ENCODE peak calls at places on chromosomes 7 and 10, in nine cellular contexts. X, L, Q, G, F, S, C, E and N are unnamed samples.

GRCh38 chr7:108650487-108650886 is 80.8 kb downstream of the DNAJB9 start:
- DNase-seq in L (no peak), Q (no peak), E (no peak), G (no peak), F (no peak), X (peak; percentile 40), S (peak; percentile 29), C (no peak), N (no peak)

GRCh38 chr10:46250481-46250880 is 36.3 kb upstream of the ANTXRL start:
- DNase-seq in L (no peak), S (no peak), G (peak; percentile 36), Q (no peak), C (no peak), X (no peak), E (no peak), F (no peak), N (no peak)

GRCh38 chr10:80356563-80356999 is at the start of the genes DYDC1 and DYDC2:
- DNase-seq in Q (peak; percentile 35), G (peak; percentile 66), L (peak; percentile 57), E (no peak), S (no peak), X (no peak), F (peak; percentile 24), C (peak; percentile 25), N (no peak)

GRCh38 chr10:4260483-4260882 is 475.5 kb upstream of the KLF6 start:
- DNase-seq in S (peak; percentile 82), L (no peak), G (no peak), C (no peak), Q (no peak), X (no peak), F (no peak), E (no peak), N (no peak)

GRCh38 chr7:74505426-74506328 is 52.0 kb downstream of the GTF2IRD1 start:
- DNase-seq in G (no peak), Q (no peak), L (no peak), S (peak; percentile 74), X (no peak), E (no peak), F (no peak), C (no peak), N (no peak)

GRCh38 chr7:90568213-90568612 is 27.9 kb upstream of the CDK14 start:
- DNase-seq in F (no peak), G (no peak), S (peak; percentile 51), E (no peak), C (no peak), Q (no peak), L (no peak), X (no peak), N (no peak)

GRCh38 chr10:53664620-53665019 is 892.0 kb upstream of the MBL2 start:
- DNase-seq in G (no peak), Q (no peak), L (no peak), X (no peak), E (no peak), F (no peak), C (no peak), S (no peak), N (no peak)

GRCh38 chr10:92187101-92187500 is 103.8 kb downstream of the CPEB3 start:
- DNase-seq in G (no peak), Q (no peak), C (no peak), X (no peak), L (no peak), F (no peak), S (no peak), E (no peak), N (no peak)

GRCh38 chr7:133887459-133887858 is 239.7 kb upstream of the LRGUK start:
- DNase-seq in X (no peak), S (peak; percentile 16), L (no peak), F (no peak), E (no peak), Q (no peak), C (no peak), G (no peak), N (no peak)

DNA sequence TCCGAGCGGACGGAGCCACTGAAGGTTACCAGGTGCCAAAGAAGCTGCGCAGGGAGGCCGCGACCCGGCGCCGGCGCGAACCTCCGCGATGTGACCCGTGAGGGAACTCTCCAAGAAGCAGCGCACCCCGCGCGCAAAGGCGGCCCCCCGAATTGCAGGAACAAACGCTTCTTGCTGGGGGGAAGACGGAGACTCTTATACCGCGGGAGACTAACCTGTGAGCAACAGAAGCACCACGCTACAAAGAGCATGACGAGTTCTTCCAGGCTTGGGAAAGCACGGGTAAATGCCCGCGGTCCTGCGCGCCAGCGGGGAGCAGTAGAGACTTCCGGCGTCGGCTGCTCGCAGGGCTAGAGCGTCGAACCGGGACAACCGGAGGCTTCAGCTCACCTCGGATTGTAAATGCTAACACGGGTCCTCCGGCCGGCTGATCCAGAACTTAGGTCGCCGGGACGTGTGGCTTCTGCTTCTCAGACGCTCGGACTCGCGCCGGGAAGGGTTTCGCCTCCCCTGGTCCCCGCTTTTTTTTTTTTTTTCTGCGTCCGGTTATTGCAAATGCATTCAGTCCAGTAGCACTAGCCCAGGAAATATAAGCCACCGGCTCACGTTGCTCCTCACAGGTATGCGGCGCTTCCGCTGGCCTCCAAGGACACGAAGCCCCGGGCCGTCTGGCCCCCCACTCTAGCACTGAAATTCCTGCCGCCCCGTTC is at the start of gene COA1:
- DNase-seq in E (peak; percentile 82), S (peak; percentile 91), Q (peak; percentile 96), G (peak; percentile 91), C (peak; percentile 42), L (peak; percentile 83), X (peak; percentile 95), F (peak; percentile 96), N (peak; percentile 91)
- TF ChIP-seq POLR2A in E (peak; percentile 84), S (peak; percentile 59), Q (peak; percentile 94), G (peak; percentile 57), C (peak; percentile 85), L (peak; percentile 30), X (peak; percentile 81), F (peak; percentile 95), N (peak; percentile 91)

GRCh38 chr10:13708256-13708990 is 121.7 kb downstream of the PRPF18 start:
- DNase-seq in F (no peak), L (no peak), Q (no peak), E (no peak), S (no peak), C (no peak), G (no peak), X (no peak), N (no peak)

GRCh38 chr10:13705526-13706169 is 118.9 kb downstream of the PRPF18 start:
- DNase-seq in X (no peak), Q (no peak), C (no peak), E (no peak), G (no peak), F (peak; percentile 96), S (no peak), L (no peak), N (no peak)

GRCh38 chr10:13706175-13706574 is 119.4 kb downstream of the PRPF18 start:
- DNase-seq in C (no peak), G (no peak), E (no peak), F (no peak), Q (no peak), S (no peak), L (no peak), X (no peak), N (no peak)

GRCh38 chr10:13706604-13707003 is 119.8 kb downstream of the PRPF18 start:
- DNase-seq in Q (no peak), S (no peak), X (no peak), E (no peak), L (no peak), F (peak; percentile 43), G (no peak), C (no peak), N (no peak)

GRCh38 chr10:13707156-13707881 is 120.6 kb downstream of the PRPF18 start:
- DNase-seq in Q (peak; percentile 58), C (no peak), G (peak; percentile 86), F (peak; percentile 84), L (peak; percentile 79), S (peak; percentile 95), X (peak; percentile 61), E (peak; percentile 11), N (peak; percentile 18)
- TF ChIP-seq POLR2A in Q (no peak), C (peak; percentile 19), G (peak; percentile 31), F (peak; percentile 39), L (no peak), S (peak; percentile 17), X (peak; percentile 34), E (no peak), N (peak; percentile 61)

GRCh38 chr10:131981429-131982184 is at the start of gene BNIP3:
- DNase-seq in E (peak; percentile 88), S (peak; percentile 94), L (peak; percentile 98), Q (peak; percentile 97), C (peak; percentile 98), X (peak; percentile 94), G (peak; percentile 99), F (peak; percentile 94), N (peak; percentile 78)
- TF ChIP-seq POLR2A in E (peak; percentile 82), S (peak; percentile 99), L (peak; percentile 93), Q (peak; percentile 51), C (no peak), X (peak; percentile 76), G (peak; percentile 99), F (peak; percentile 69), N (peak; percentile 68)

GRCh38 chr10:129774082-129774735 is 189.9 kb downstream of the EBF3 start:
- DNase-seq in E (no peak), C (no peak), S (no peak), G (no peak), F (no peak), L (no peak), X (no peak), Q (no peak), N (no peak)

GRCh38 chr10:129771576-129772471 is 192.2 kb downstream of the EBF3 start:
- DNase-seq in Q (no peak), C (no peak), E (no peak), X (no peak), G (no peak), L (no peak), S (no peak), F (no peak), N (no peak)

GRCh38 chr10:129773359-129773990 is 190.6 kb downstream of the EBF3 start:
- DNase-seq in L (no peak), Q (no peak), F (no peak), E (no peak), S (no peak), C (no peak), X (no peak), G (no peak), N (no peak)

GRCh38 chr10:129771024-129771423 is 193.1 kb downstream of the EBF3 start:
- DNase-seq in S (no peak), X (no peak), L (no peak), F (no peak), C (no peak), G (no peak), Q (no peak), E (no peak), N (no peak)

DNA sequence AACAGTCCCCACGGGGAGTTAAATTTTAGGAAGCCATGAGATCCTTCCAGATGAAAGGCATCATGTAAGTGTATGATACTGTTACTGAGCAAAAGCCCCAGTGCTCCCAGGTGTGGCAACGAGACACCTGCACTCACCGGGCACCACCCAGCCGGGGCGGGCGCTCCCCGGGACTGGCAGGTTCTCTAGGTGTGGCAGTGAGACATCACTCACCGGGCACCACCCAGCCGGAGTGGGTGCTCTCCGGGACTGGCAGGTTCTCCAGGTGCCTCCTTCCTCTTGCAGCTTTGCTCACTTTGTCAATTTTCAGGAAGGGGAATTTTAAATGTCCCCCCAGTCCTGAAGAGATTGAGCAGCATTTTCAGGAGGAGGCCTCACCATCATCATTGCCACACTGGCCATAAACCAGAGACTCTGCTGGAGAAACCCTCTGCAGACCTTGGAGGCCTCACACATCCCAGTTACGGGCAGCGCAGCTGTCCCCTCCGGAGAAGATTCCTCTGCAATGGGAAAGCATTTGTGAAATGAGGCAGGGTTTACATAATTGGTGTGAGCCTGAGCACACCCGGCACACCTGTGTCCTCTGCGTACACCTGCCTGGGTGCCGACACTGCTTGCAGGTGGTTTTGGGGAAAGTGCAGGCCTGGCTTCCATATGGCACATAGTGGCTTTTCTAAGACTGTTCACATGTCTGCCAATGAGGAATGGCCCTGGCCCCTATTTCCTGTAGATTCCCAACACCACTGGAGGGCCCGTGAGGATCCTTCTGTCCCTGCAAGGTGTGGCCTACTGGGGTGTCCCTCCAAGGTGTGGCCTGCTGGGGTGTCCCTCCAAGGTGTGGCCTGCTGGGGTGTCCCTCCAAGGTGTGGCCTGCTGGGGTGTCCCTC is 191.4 kb downstream of the EBF3 start:
- DNase-seq in F (no peak), L (no peak), G (no peak), X (no peak), Q (no peak), C (no peak), S (no peak), E (no peak), N (no peak)
- TF ChIP-seq POLR2A in F (no peak), L (no peak), G (no peak), X (no peak), Q (no peak), C (no peak), S (no peak), E (no peak), N (no peak)